ENCODE peak calls at places on chromosome 18, in seven cellular contexts. Q is aorta, J is left ventricle myocardium inferior, V is neural progenitor cell, O is IMR-90, S is GM23248, Y is ovary. W is an unnamed sample.
A peak's percentile ranks its signal among the peaks of the same experiment; 100 is the strongest.

GRCh38 chr18:21703241-21703820 is 1.2 kb downstream of the ABHD3 start:
- DNase-seq in Q (no peak), J (no peak), V (no peak), O (peak; percentile 51), S (no peak), Y (no peak), W (no peak)

GRCh38 chr18:49368876-49369440 is 91.5 kb downstream of the DYM start:
- DNase-seq in Q (no peak), J (no peak), V (peak; percentile 25), O (no peak), S (no peak), Y (no peak), W (no peak)

GRCh38 chr18:73283032-73283431 is 415.2 kb upstream of the NETO1 start:
- DNase-seq in Q (no peak), J (no peak), V (no peak), O (peak; percentile 27), S (no peak), Y (no peak), W (no peak)

GRCh38 chr18:3453540-3454364 is 3.8 kb downstream of the TGIF1 start:
- DNase-seq in Q (peak; percentile 86), J (peak; percentile 20), V (peak; percentile 77), O (peak; percentile 98), S (peak; percentile 97), Y (peak; percentile 69), W (peak; percentile 79)

GRCh38 chr18:35711227-35711626 is 129.7 kb downstream of the GALNT1 start:
- DNase-seq in Q (no peak), J (no peak), V (no peak), O (no peak), S (no peak), Y (no peak), W (no peak)

GRCh38 chr18:5918196-5918595 is 22.9 kb upstream of the TMEM200C start:
- DNase-seq in Q (no peak), J (no peak), V (no peak), O (no peak), S (no peak), Y (no peak), W (no peak)

GRCh38 chr18:22170421-22171262 is 1.3 kb downstream of the GATA6 start:
- DNase-seq in Q (peak; percentile 83), J (peak; percentile 71), V (peak; percentile 61), O (peak; percentile 75), S (peak; percentile 91), Y (peak; percentile 75), W (peak; percentile 80)

GRCh38 chr18:37476182-37476581 is 89.4 kb downstream of the CELF4 start:
- DNase-seq in Q (no peak), J (no peak), V (peak; percentile 73), O (peak; percentile 14), S (peak; percentile 54), Y (peak; percentile 28), W (no peak)

GRCh38 chr18:63266888-63267790 is 52.4 kb downstream of the BCL2 start:
- DNase-seq in Q (no peak), J (no peak), V (no peak), O (no peak), S (no peak), Y (no peak), W (no peak)

GRCh38 chr18:7116832-7117389 is 686 bp downstream of the LAMA1 start:
- DNase-seq in Q (peak; percentile 75), J (no peak), V (peak; percentile 83), O (no peak), S (peak; percentile 47), Y (no peak), W (no peak)

GRCh38 chr18:72652990-72653593 is 109.0 kb upstream of the CBLN2 start:
- DNase-seq in Q (no peak), J (no peak), V (peak; percentile 67), O (no peak), S (peak; percentile 20), Y (peak; percentile 44), W (no peak)

GRCh38 chr18:54222922-54223567 is 1.4 kb downstream of the MBD2 start:
- DNase-seq in Q (no peak), J (no peak), V (peak; percentile 16), O (no peak), S (no peak), Y (no peak), W (no peak)
- H3K27ac ChIP-seq in Q (no peak overlapping the region), J (peak overlapping the region; percentile 86), V (no peak overlapping the region), O (no peak overlapping the region), S (peak overlapping the region; percentile 87), Y (no peak overlapping the region), W (peak overlapping the region; percentile 94)

GRCh38 chr18:76349067-76349715 is 145.9 kb downstream of the ZNF516 start:
- DNase-seq in Q (no peak), J (peak; percentile 35), V (peak; percentile 87), O (peak; percentile 67), S (peak; percentile 75), Y (peak; percentile 83), W (no peak)
- H3K4me3 ChIP-seq in Q (no peak overlapping the region), J (peak overlapping the region; percentile 32), V (peak overlapping the region; percentile 12), O (no peak overlapping the region), S (no peak overlapping the region), Y (no peak overlapping the region), W (no peak overlapping the region)

DNA sequence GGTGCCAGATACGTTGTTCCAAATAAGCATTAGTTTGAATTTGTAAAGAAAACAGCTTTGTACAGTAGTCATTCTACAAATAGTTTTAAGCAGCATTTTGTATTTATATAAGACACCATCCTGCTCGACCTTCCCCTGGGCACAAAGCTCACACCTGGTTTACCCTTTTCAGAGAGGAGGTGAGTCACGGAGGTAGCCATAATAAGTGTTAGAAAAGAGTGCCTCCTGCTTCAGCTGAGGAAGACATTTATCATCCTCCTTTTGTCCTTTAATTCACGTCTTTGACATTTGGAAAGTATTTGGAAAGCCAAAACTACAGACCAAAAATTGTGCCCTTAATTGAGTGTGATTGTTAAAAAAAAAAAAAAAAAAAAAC is 6.8 kb downstream of the RAB12 start:
- DNase-seq in Q (no peak), J (no peak), V (no peak), O (no peak), S (peak; percentile 46), Y (no peak), W (no peak)
- H3K27ac ChIP-seq in Q (no peak overlapping the region), J (peak overlapping the region; percentile 71), V (no peak overlapping the region), O (peak overlapping the region; percentile 65), S (peak overlapping the region; percentile 90), Y (no peak overlapping the region), W (no peak overlapping the region)

GRCh38 chr18:2442726-2443275 is 128.5 kb downstream of the METTL4 start:
- DNase-seq in Q (no peak), J (no peak), V (no peak), O (peak; percentile 8), S (peak; percentile 49), Y (no peak), W (no peak)
- H3K4me3 ChIP-seq in Q (no peak overlapping the region), J (no peak overlapping the region), V (no peak overlapping the region), O (no peak overlapping the region), S (peak overlapping the region; percentile 11), Y (no peak overlapping the region), W (no peak overlapping the region)

DNA sequence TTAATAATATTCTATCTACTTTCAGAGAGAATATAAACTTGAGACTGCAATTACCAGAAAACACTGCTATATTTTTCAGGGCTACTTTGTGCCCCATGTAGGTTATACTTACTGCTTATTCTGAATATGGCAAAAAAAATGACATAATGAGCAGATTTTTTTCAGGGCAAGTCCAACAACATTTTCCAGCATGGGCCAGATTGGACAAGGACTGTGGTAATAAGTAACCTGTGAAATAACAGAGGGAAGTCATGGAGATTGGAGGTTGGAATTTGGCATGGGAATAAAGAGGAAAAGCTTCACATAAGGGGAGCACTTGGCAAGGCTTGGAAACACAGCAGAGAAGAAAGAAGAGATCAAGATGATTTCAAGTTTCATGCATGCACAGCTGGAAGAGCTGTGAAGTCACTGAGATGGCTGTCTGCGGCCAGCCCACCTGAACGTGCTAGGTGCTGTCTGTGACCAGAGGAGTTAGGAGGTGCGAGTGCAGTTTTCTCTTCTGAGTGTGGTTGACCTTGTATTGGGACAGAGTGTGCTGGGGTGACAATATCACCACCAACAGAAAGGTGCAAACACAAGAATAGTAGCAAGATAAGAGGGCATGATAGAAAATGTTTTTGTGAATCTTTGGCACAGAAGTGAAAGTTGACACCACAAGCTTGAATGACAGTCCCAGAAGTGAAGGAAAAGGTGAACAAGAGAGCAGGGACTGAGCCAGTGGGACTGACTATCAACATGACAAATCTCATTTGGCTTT is 71.1 kb upstream of the DSC1 start:
- DNase-seq in Q (no peak), J (no peak), V (no peak), O (no peak), S (no peak), Y (no peak), W (no peak)
- H3K27ac ChIP-seq in Q (no peak overlapping the region), J (peak overlapping the region; percentile 84), V (no peak overlapping the region), O (no peak overlapping the region), S (no peak overlapping the region), Y (no peak overlapping the region), W (no peak overlapping the region)

W was measured in spleen.